ENCODE peak calls at places on chromosomes 3 and 15, in eight cellular contexts. One of them, this sample, is unnamed.

GRCh38 chr3:125154800-125155269 is 57.7 kb downstream of the SLC12A8 start:
- DNase-seq in A673: no peak
- DNase-seq in CD4-positive, alpha-beta T cell: no peak
- DNase-seq in upper lobe of right lung: no peak
- DNase-seq in epithelial cell of esophagus: no peak
- DNase-seq in PC-3: no peak
- DNase-seq in endothelial cell: no peak
- DNase-seq in GM13977: no peak
- DNase-seq in this sample: no peak

GRCh38 chr3:132629928-132630327 is 29.7 kb downstream of the ACAD11 start:
- DNase-seq in GM13977: no peak
- DNase-seq in CD4-positive, alpha-beta T cell: no peak
- DNase-seq in upper lobe of right lung: no peak
- DNase-seq in PC-3: peak
- DNase-seq in epithelial cell of esophagus: peak
- DNase-seq in endothelial cell: no peak
- DNase-seq in A673: peak
- DNase-seq in this sample: no peak

GRCh38 chr3:170154084-170154483 is 27.4 kb downstream of the PHC3 start:
- DNase-seq in endothelial cell: no peak
- DNase-seq in PC-3: peak
- DNase-seq in upper lobe of right lung: no peak
- DNase-seq in epithelial cell of esophagus: no peak
- DNase-seq in A673: no peak
- DNase-seq in GM13977: no peak
- DNase-seq in CD4-positive, alpha-beta T cell: no peak
- DNase-seq in this sample: no peak

GRCh38 chr3:105912891-105913290 is 44.1 kb upstream of the CBLB start:
- DNase-seq in GM13977: no peak
- DNase-seq in endothelial cell: no peak
- DNase-seq in CD4-positive, alpha-beta T cell: no peak
- DNase-seq in upper lobe of right lung: no peak
- DNase-seq in A673: no peak
- DNase-seq in PC-3: no peak
- DNase-seq in epithelial cell of esophagus: no peak
- DNase-seq in this sample: no peak

GRCh38 chr3:157204431-157204830 is 44.5 kb upstream of the CCNL1 start:
- DNase-seq in CD4-positive, alpha-beta T cell: no peak
- DNase-seq in upper lobe of right lung: no peak
- DNase-seq in PC-3: peak
- DNase-seq in GM13977: no peak
- DNase-seq in endothelial cell: no peak
- DNase-seq in epithelial cell of esophagus: peak
- DNase-seq in A673: peak
- DNase-seq in this sample: no peak

GRCh38 chr3:19934098-19934566 is at the start of gene EFHB:
- DNase-seq in GM13977: no peak
- DNase-seq in upper lobe of right lung: peak
- DNase-seq in CD4-positive, alpha-beta T cell: no peak
- DNase-seq in A673: peak
- DNase-seq in epithelial cell of esophagus: peak
- DNase-seq in endothelial cell: peak
- DNase-seq in PC-3: peak
- DNase-seq in this sample: peak

GRCh38 chr3:139532996-139533395 is 6.5 kb downstream of the RBP1 start:
- DNase-seq in endothelial cell: no peak
- DNase-seq in upper lobe of right lung: no peak
- DNase-seq in PC-3: no peak
- DNase-seq in epithelial cell of esophagus: no peak
- DNase-seq in A673: no peak
- DNase-seq in GM13977: no peak
- DNase-seq in CD4-positive, alpha-beta T cell: no peak
- DNase-seq in this sample: no peak

GRCh38 chr3:181948286-181948685 is 236.6 kb downstream of the SOX2 start:
- DNase-seq in upper lobe of right lung: no peak
- DNase-seq in CD4-positive, alpha-beta T cell: no peak
- DNase-seq in epithelial cell of esophagus: peak
- DNase-seq in A673: no peak
- DNase-seq in PC-3: peak
- DNase-seq in endothelial cell: no peak
- DNase-seq in GM13977: no peak
- DNase-seq in this sample: no peak

GRCh38 chr3:20836801-20837200 is 650.8 kb upstream of the SGO1 start:
- DNase-seq in PC-3: no peak
- DNase-seq in endothelial cell: no peak
- DNase-seq in epithelial cell of esophagus: peak
- DNase-seq in GM13977: no peak
- DNase-seq in upper lobe of right lung: no peak
- DNase-seq in A673: no peak
- DNase-seq in CD4-positive, alpha-beta T cell: no peak
- DNase-seq in this sample: no peak

GRCh38 chr15:68389936-68390790 is 41.8 kb downstream of the ITGA11 start:
- DNase-seq in PC-3: peak
- DNase-seq in CD4-positive, alpha-beta T cell: no peak
- DNase-seq in endothelial cell: no peak
- DNase-seq in epithelial cell of esophagus: peak
- DNase-seq in A673: peak
- DNase-seq in upper lobe of right lung: peak
- DNase-seq in GM13977: peak
- DNase-seq in this sample: no peak

GRCh38 chr3:27141668-27142067 is 227.5 kb downstream of the NEK10 start:
- DNase-seq in PC-3: peak
- DNase-seq in A673: no peak
- DNase-seq in endothelial cell: no peak
- DNase-seq in GM13977: no peak
- DNase-seq in CD4-positive, alpha-beta T cell: no peak
- DNase-seq in epithelial cell of esophagus: no peak
- DNase-seq in upper lobe of right lung: no peak
- DNase-seq in this sample: no peak
- TF ChIP-seq CTCF in PC-3: peak
- TF ChIP-seq CTCF in A673: peak
- TF ChIP-seq CTCF in endothelial cell: no peak
- TF ChIP-seq CTCF in GM13977: no peak
- TF ChIP-seq CTCF in CD4-positive, alpha-beta T cell: no peak
- TF ChIP-seq CTCF in epithelial cell of esophagus: no peak
- TF ChIP-seq CTCF in upper lobe of right lung: no peak
- TF ChIP-seq CTCF in this sample: no peak

DNA sequence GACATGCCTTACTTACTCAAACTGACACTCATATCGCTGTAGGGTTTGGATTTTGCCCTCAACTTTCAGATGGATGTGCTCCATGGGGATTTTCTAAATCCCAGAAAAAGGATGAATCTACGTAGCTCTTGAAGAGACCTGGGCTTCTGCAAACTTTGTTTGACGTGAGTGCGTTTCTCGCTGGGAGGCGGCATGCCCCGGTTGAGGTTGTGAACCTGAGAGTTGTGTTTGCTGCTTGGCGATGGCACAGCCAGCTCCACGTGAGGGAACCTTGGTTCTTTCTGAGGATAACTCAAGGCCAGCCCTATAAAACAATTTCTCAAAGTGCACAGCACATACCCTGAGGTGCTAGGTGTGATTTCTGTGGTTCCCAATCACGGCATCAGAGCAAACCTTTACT is 209.5 kb downstream of the ADAMTS17 start:
- DNase-seq in epithelial cell of esophagus: no peak
- DNase-seq in upper lobe of right lung: no peak
- DNase-seq in GM13977: no peak
- DNase-seq in CD4-positive, alpha-beta T cell: no peak
- DNase-seq in PC-3: no peak
- DNase-seq in endothelial cell: no peak
- DNase-seq in A673: no peak
- DNase-seq in this sample: no peak
- TF ChIP-seq CTCF in epithelial cell of esophagus: no peak
- TF ChIP-seq CTCF in upper lobe of right lung: no peak
- TF ChIP-seq CTCF in GM13977: no peak
- TF ChIP-seq CTCF in CD4-positive, alpha-beta T cell: no peak
- TF ChIP-seq CTCF in PC-3: no peak
- TF ChIP-seq CTCF in endothelial cell: no peak
- TF ChIP-seq CTCF in A673: no peak
- TF ChIP-seq CTCF in this sample: no peak

GRCh38 chr3:95670765-95671164 is 1143.6 kb upstream of the EPHA6 start:
- DNase-seq in endothelial cell: no peak
- DNase-seq in CD4-positive, alpha-beta T cell: no peak
- DNase-seq in GM13977: no peak
- DNase-seq in PC-3: no peak
- DNase-seq in epithelial cell of esophagus: no peak
- DNase-seq in A673: no peak
- DNase-seq in upper lobe of right lung: no peak
- DNase-seq in this sample: no peak

DNA sequence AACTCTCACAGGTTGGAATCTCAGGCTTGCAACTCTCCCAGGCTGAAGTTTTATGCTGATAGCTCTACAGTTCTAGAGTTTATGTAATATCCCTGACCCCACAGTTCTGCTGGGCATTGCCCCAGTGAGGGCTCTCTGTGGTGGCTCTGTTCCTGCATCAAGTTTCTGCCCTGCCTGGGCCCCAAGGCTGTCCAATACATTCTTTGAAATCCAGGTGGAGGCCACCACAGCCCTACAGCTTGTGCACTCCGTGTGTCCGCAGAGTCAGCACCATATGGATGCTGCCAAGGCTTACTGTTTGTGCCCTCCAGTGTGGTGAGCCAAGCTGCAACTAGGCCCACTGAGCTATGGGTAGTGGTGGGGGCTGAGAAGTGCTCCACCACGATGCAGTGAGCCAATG is 1141.2 kb upstream of the EPHA6 start:
- DNase-seq in upper lobe of right lung: no peak
- DNase-seq in PC-3: no peak
- DNase-seq in CD4-positive, alpha-beta T cell: no peak
- DNase-seq in epithelial cell of esophagus: no peak
- DNase-seq in A673: no peak
- DNase-seq in GM13977: no peak
- DNase-seq in endothelial cell: no peak
- DNase-seq in this sample: no peak
- TF ChIP-seq CTCF in upper lobe of right lung: no peak
- TF ChIP-seq CTCF in PC-3: no peak
- TF ChIP-seq CTCF in CD4-positive, alpha-beta T cell: no peak
- TF ChIP-seq CTCF in epithelial cell of esophagus: no peak
- TF ChIP-seq CTCF in A673: no peak
- TF ChIP-seq CTCF in GM13977: no peak
- TF ChIP-seq CTCF in endothelial cell: no peak
- TF ChIP-seq CTCF in this sample: no peak

GRCh38 chr3:9497821-9498565 is 55.6 kb downstream of the LHFPL4 start:
- DNase-seq in endothelial cell: no peak
- DNase-seq in epithelial cell of esophagus: peak
- DNase-seq in A673: no peak
- DNase-seq in GM13977: no peak
- DNase-seq in upper lobe of right lung: no peak
- DNase-seq in CD4-positive, alpha-beta T cell: no peak
- DNase-seq in PC-3: peak
- DNase-seq in this sample: no peak

GRCh38 chr3:9499455-9500107 is 54.0 kb downstream of the LHFPL4 start:
- DNase-seq in CD4-positive, alpha-beta T cell: no peak
- DNase-seq in epithelial cell of esophagus: no peak
- DNase-seq in A673: no peak
- DNase-seq in GM13977: no peak
- DNase-seq in PC-3: no peak
- DNase-seq in upper lobe of right lung: no peak
- DNase-seq in endothelial cell: no peak
- DNase-seq in this sample: no peak

GRCh38 chr3:9501226-9501625 is 52.4 kb downstream of the LHFPL4 start:
- DNase-seq in upper lobe of right lung: no peak
- DNase-seq in A673: no peak
- DNase-seq in GM13977: no peak
- DNase-seq in epithelial cell of esophagus: no peak
- DNase-seq in endothelial cell: no peak
- DNase-seq in PC-3: no peak
- DNase-seq in CD4-positive, alpha-beta T cell: no peak
- DNase-seq in this sample: no peak

GRCh38 chr3:9498781-9499180 is 54.8 kb downstream of the LHFPL4 start:
- DNase-seq in A673: no peak
- DNase-seq in upper lobe of right lung: no peak
- DNase-seq in epithelial cell of esophagus: no peak
- DNase-seq in CD4-positive, alpha-beta T cell: no peak
- DNase-seq in endothelial cell: no peak
- DNase-seq in GM13977: no peak
- DNase-seq in PC-3: no peak
- DNase-seq in this sample: no peak

GRCh38 chr3:9500108-9501050 is 53.2 kb downstream of the LHFPL4 start:
- DNase-seq in CD4-positive, alpha-beta T cell: peak
- DNase-seq in epithelial cell of esophagus: peak
- DNase-seq in PC-3: peak
- DNase-seq in A673: peak
- DNase-seq in GM13977: peak
- DNase-seq in endothelial cell: peak
- DNase-seq in upper lobe of right lung: peak
- DNase-seq in this sample: peak
- TF ChIP-seq CTCF in CD4-positive, alpha-beta T cell: peak
- TF ChIP-seq CTCF in epithelial cell of esophagus: peak
- TF ChIP-seq CTCF in PC-3: peak
- TF ChIP-seq CTCF in A673: peak
- TF ChIP-seq CTCF in GM13977: peak
- TF ChIP-seq CTCF in endothelial cell: peak
- TF ChIP-seq CTCF in upper lobe of right lung: peak
- TF ChIP-seq CTCF in this sample: peak

DNA sequence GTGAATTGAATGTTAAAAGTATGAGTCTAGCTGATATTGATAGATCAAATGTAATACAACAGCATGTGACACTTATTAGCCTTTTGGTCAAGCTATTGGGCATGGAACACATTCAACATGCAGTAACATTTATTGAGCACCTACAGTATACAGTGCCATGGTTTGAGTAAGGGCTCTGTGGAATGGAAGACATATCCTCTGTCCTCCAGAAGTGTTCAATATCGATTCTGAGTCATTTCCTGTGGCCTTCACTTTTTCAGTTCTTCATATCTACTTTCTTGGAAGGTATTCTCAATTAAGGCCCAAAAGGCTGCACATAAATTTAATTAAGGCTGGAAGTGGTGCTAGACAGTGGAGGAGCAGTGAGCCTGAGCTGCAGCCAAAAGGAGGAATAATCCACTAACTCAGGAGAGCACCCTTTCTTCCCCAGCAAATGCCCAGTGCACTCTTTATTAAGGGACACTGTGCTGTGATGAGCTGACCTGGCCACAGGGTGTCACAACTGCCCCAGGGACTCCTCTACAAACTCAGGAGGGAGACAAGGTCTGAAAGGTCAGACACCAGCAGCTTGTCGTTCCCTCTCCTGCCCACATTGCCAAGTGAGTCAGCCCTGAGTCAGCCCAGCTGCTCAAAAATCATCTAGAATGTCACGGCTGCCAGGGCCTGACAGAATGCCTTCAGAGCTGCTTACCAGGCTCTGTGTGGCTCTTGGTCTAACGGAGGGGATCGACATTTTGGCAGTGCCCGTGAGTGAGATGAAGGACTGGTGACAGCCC is 544.8 kb downstream of the AGBL1 start:
- DNase-seq in endothelial cell: peak
- DNase-seq in upper lobe of right lung: no peak
- DNase-seq in PC-3: peak
- DNase-seq in CD4-positive, alpha-beta T cell: peak
- DNase-seq in epithelial cell of esophagus: peak
- DNase-seq in GM13977: no peak
- DNase-seq in A673: peak
- DNase-seq in this sample: peak
- TF ChIP-seq CTCF in endothelial cell: peak
- TF ChIP-seq CTCF in upper lobe of right lung: peak
- TF ChIP-seq CTCF in PC-3: peak
- TF ChIP-seq CTCF in CD4-positive, alpha-beta T cell: no peak
- TF ChIP-seq CTCF in epithelial cell of esophagus: peak
- TF ChIP-seq CTCF in GM13977: no peak
- TF ChIP-seq CTCF in A673: no peak
- TF ChIP-seq CTCF in this sample: peak

This sample was measured in nephron progenitor cell.